ENCODE peak calls at places on chromosomes 3 and 15, in four cellular contexts. One of them, this sample, is unnamed.
A peak's percentile ranks its signal among the peaks of the same experiment; 100 is the strongest.

GRCh38 chr3:78919021-78919755 is 848.6 kb downstream of the ROBO1 start:
- DNase-seq in endodermal cell: no peak
- DNase-seq in GM12878: peak; percentile 71
- DNase-seq in heart right ventricle: no peak
- DNase-seq in this sample: no peak

GRCh38 chr3:172102123-172102882 is 62.9 kb downstream of the FNDC3B start:
- DNase-seq in GM12878: no peak
- DNase-seq in heart right ventricle: no peak
- DNase-seq in endodermal cell: no peak
- DNase-seq in this sample: no peak

GRCh38 chr15:47486051-47486450 is 231.3 kb upstream of the SEMA6D start:
- DNase-seq in endodermal cell: no peak
- DNase-seq in GM12878: no peak
- DNase-seq in heart right ventricle: no peak
- DNase-seq in this sample: no peak

GRCh38 chr3:117019082-117019713 is 309.6 kb downstream of the TUSC7 start:
- DNase-seq in heart right ventricle: peak; percentile 48
- DNase-seq in GM12878: no peak
- DNase-seq in endodermal cell: peak; percentile 88
- DNase-seq in this sample: peak; percentile 52

GRCh38 chr15:59556405-59556804 is 55.2 kb upstream of the GCNT3 start:
- DNase-seq in endodermal cell: no peak
- DNase-seq in GM12878: no peak
- DNase-seq in heart right ventricle: no peak
- DNase-seq in this sample: no peak

GRCh38 chr3:128060473-128061381 is 8.5 kb downstream of the SEC61A1 start:
- DNase-seq in GM12878: no peak
- DNase-seq in endodermal cell: peak; percentile 43
- DNase-seq in heart right ventricle: no peak
- DNase-seq in this sample: no peak

GRCh38 chr3:16788440-16789057 is 96.2 kb upstream of the PLCL2 start:
- DNase-seq in GM12878: no peak
- DNase-seq in endodermal cell: no peak
- DNase-seq in heart right ventricle: no peak
- DNase-seq in this sample: no peak

GRCh38 chr15:27902680-27903385 is 196.3 kb downstream of the OCA2 start:
- DNase-seq in heart right ventricle: no peak
- DNase-seq in endodermal cell: no peak
- DNase-seq in GM12878: no peak
- DNase-seq in this sample: no peak

GRCh38 chr15:45372032-45372995 is 6.0 kb downstream of the GATM start:
- DNase-seq in heart right ventricle: no peak
- DNase-seq in GM12878: no peak
- DNase-seq in endodermal cell: no peak
- DNase-seq in this sample: peak; percentile 20

GRCh38 chr3:123695731-123696640 is 111.1 kb upstream of the HACD2 start:
- DNase-seq in heart right ventricle: no peak
- DNase-seq in GM12878: no peak
- DNase-seq in endodermal cell: no peak
- DNase-seq in this sample: no peak
- H3K4me1 ChIP-seq in heart right ventricle: peaks cover 13% of the 10 kb centered on the region
- H3K4me1 ChIP-seq in GM12878: peaks cover 6% of the 10 kb centered on the region
- H3K4me1 ChIP-seq in endodermal cell: peaks cover 43% of the 10 kb centered on the region
- H3K4me1 ChIP-seq in this sample: no peaks in the 10 kb centered on the region

GRCh38 chr3:141921316-141921715 is 44.9 kb downstream of the ATP1B3 start:
- DNase-seq in GM12878: no peak
- DNase-seq in heart right ventricle: no peak
- DNase-seq in endodermal cell: no peak
- DNase-seq in this sample: no peak
- H3K4me1 ChIP-seq in GM12878: no peaks in the 10 kb centered on the region
- H3K4me1 ChIP-seq in heart right ventricle: no peaks in the 10 kb centered on the region
- H3K4me1 ChIP-seq in endodermal cell: no peaks in the 10 kb centered on the region
- H3K4me1 ChIP-seq in this sample: no peaks in the 10 kb centered on the region

DNA sequence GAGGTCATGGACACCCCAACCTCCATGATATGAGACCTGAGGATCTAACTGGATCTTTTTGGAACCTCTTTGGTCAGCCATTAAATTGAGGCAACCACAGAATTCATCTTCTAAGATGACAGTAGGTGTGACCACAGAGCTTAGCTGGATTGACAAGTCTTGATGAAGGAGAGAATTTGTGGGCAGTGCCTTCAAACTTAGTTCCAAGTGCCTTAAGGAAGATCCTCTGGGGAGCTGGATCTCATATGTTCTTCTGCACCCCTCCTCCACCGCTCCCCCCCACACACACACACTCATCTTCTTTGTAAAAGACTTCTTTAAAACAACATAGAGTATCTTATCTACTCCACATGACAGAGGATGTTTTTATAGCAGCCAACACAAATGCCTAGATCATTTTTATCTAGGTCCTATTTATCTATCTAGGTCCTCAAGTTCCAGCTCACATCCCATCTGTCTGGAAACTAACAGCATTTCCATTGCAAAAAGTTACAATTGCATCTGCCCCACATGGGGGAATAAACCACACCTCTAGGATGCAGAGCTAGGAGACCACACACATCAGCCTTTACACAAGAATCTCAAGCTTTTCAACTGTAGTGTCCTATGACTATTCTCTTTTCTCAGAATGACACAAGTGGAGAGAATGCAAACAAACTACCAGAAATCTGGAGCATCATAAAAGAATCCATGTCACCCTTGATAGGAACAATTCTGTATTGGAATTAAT is 37.4 kb downstream of the WWTR1 start:
- DNase-seq in GM12878: no peak
- DNase-seq in endodermal cell: no peak
- DNase-seq in heart right ventricle: no peak
- DNase-seq in this sample: no peak
- H3K4me1 ChIP-seq in GM12878: peaks cover 14% of the 10 kb centered on the region
- H3K4me1 ChIP-seq in endodermal cell: peaks cover 15% of the 10 kb centered on the region
- H3K4me1 ChIP-seq in heart right ventricle: peaks cover 5% of the 10 kb centered on the region
- H3K4me1 ChIP-seq in this sample: no peaks in the 10 kb centered on the region

DNA sequence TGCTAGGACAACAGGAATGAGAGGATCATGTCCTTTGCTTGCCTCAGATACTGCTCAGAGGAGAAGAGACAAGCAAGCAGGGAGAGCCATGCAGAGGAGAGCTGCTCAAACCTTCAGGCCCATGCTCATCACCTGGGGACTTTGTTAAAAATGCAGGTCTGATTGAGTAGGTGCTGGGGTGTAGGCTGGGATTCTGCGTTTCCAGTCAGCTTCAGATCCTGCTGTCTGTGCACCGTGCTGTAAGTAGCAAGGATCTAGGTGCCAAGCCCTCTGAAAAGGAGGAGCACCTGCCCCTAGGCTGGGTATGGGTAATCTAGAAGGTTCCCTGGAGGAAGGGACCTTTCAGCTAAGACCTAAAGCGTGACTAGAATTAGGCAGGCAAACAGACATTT is 7.3 kb downstream of the FLNB start:
- DNase-seq in endodermal cell: no peak
- DNase-seq in heart right ventricle: no peak
- DNase-seq in GM12878: no peak
- DNase-seq in this sample: no peak
- H3K4me1 ChIP-seq in endodermal cell: peaks cover 26% of the 10 kb centered on the region
- H3K4me1 ChIP-seq in heart right ventricle: peaks cover 2% of the 10 kb centered on the region
- H3K4me1 ChIP-seq in GM12878: peaks cover 26% of the 10 kb centered on the region
- H3K4me1 ChIP-seq in this sample: peaks cover 37% of the 10 kb centered on the region

DNA sequence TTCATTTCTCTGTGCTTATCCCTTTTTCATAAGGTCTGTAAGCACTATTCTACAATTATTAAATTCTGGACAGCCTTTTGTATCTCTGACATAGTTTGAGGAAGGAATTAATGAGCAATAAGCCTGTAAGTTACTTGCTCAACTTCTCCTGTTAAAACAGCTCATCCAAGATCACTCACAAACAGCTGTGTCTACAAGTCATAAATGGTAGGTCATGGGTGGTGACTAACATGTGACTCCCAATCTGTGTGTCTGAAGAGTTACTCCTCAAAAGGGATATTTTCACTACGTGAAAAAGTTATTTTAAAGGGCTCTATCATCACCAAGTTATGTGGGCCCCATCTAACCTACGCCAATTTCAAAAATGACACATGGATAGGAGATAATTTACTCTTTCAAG is 145.2 kb upstream of the CBLB start:
- DNase-seq in endodermal cell: no peak
- DNase-seq in GM12878: no peak
- DNase-seq in heart right ventricle: no peak
- DNase-seq in this sample: no peak
- H3K4me1 ChIP-seq in endodermal cell: peaks cover 2% of the 10 kb centered on the region
- H3K4me1 ChIP-seq in GM12878: no peaks in the 10 kb centered on the region
- H3K4me1 ChIP-seq in heart right ventricle: no peaks in the 10 kb centered on the region
- H3K4me1 ChIP-seq in this sample: no peaks in the 10 kb centered on the region

GRCh38 chr3:157174616-157175498 is 14.9 kb upstream of the CCNL1 start:
- DNase-seq in endodermal cell: peak; percentile 99
- DNase-seq in heart right ventricle: peak; percentile 100
- DNase-seq in GM12878: peak; percentile 97
- DNase-seq in this sample: peak; percentile 99
- H3K4me1 ChIP-seq in endodermal cell: no peaks in the 10 kb centered on the region
- H3K4me1 ChIP-seq in heart right ventricle: peaks cover 5% of the 10 kb centered on the region
- H3K4me1 ChIP-seq in GM12878: peaks cover 4% of the 10 kb centered on the region
- H3K4me1 ChIP-seq in this sample: peaks cover 5% of the 10 kb centered on the region

GRCh38 chr15:73600413-73601050 is 32.7 kb downstream of the NPTN start:
- DNase-seq in endodermal cell: no peak
- DNase-seq in GM12878: no peak
- DNase-seq in heart right ventricle: no peak
- DNase-seq in this sample: no peak

GRCh38 chr15:73599934-73600333 is 33.3 kb downstream of the NPTN start:
- DNase-seq in endodermal cell: no peak
- DNase-seq in GM12878: no peak
- DNase-seq in heart right ventricle: no peak
- DNase-seq in this sample: no peak

GRCh38 chr15:73602992-73603391 is 30.2 kb downstream of the NPTN start:
- DNase-seq in GM12878: no peak
- DNase-seq in heart right ventricle: no peak
- DNase-seq in endodermal cell: no peak
- DNase-seq in this sample: no peak

GRCh38 chr15:73602444-73602843 is 30.7 kb downstream of the NPTN start:
- DNase-seq in endodermal cell: no peak
- DNase-seq in GM12878: no peak
- DNase-seq in heart right ventricle: no peak
- DNase-seq in this sample: no peak

DNA sequence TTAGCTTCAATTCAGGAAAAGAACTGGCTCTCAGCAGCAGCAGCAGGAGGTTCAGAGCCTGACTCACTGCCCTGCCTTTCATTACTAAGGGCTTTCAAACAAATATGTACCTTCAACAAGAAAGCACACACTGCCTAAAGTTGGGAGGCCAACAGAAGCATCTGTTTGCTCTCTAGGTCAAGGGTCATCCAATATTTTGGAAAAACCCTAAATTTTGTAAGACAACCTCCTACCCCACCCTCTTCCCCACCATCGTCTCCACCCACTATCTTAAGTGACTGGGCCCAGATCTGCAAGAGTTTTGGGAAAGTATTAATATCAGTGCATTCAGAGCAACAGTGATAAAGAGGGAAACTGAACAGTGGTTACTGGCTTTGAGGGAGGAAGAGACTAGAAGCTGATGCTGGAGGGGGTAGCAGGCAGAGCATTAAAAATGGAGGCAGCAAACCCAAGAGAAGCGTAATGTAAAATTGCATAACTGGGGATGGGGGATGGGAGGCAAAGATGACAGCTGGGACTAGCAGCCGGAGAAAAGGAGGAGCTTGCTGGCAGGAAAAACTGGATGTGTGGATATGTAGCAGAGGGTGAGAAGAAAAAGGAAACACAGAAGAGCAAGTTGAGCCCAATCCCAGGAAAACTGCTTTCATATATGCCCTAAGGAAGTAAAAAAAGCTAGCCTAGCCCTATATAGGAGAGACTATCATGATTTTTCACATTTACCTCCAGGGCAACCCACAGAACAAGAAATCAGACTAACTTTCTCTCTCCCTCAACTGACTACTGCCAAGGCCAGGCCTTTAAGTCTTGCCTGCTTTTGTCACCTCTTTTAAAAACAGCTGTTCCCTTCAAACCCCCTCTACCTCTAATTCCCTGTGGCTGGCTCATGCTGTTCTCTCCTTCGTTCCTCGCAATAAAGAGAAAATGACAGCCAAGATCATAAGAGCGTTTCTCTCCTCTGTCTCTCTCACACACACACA is 31.5 kb downstream of the NPTN start:
- DNase-seq in endodermal cell: no peak
- DNase-seq in GM12878: no peak
- DNase-seq in heart right ventricle: peak; percentile 70
- DNase-seq in this sample: peak; percentile 58
- H3K4me1 ChIP-seq in endodermal cell: peaks cover 20% of the 10 kb centered on the region
- H3K4me1 ChIP-seq in GM12878: peaks cover 19% of the 10 kb centered on the region
- H3K4me1 ChIP-seq in heart right ventricle: peaks cover 17% of the 10 kb centered on the region
- H3K4me1 ChIP-seq in this sample: peaks cover 12% of the 10 kb centered on the region

GRCh38 chr3:195891431-195892104 is 16.8 kb downstream of the TNK2 start:
- DNase-seq in heart right ventricle: no peak
- DNase-seq in endodermal cell: no peak
- DNase-seq in GM12878: no peak
- DNase-seq in this sample: no peak
- H3K4me1 ChIP-seq in heart right ventricle: peaks cover 30% of the 10 kb centered on the region
- H3K4me1 ChIP-seq in endodermal cell: peaks cover 21% of the 10 kb centered on the region
- H3K4me1 ChIP-seq in GM12878: peaks cover 11% of the 10 kb centered on the region
- H3K4me1 ChIP-seq in this sample: peaks cover 28% of the 10 kb centered on the region